ENCODE peak calls at places on chromosomes 12 and 14, in six cellular contexts. F is GM12878, E is GM12891, W is H1, G is K562, P is HepG2. Z is an unnamed sample.

GRCh38 chr12:51823875-51824565 is 24.5 kb downstream of the FIGNL2 start:
- DNase-seq in F (no peak), E (no peak), W (no peak), G (no peak), P (peak), Z (no peak)

GRCh38 chr12:58583956-58584355 is 336.3 kb downstream of the LRIG3 start:
- DNase-seq in F (no peak), E (no peak), W (no peak), G (no peak), P (no peak), Z (no peak)

GRCh38 chr12:77122661-77123060 is 57.3 kb upstream of the E2F7 start:
- DNase-seq in F (no peak), E (no peak), W (no peak), G (no peak), P (no peak), Z (no peak)

GRCh38 chr14:99635116-99635515 is 9.8 kb upstream of the HHIPL1 start:
- DNase-seq in F (no peak), E (no peak), W (no peak), G (no peak), P (no peak), Z (no peak)

GRCh38 chr14:77208266-77208978 is 26.8 kb downstream of the TMEM63C start:
- DNase-seq in F (no peak), E (peak), W (peak), G (peak), P (peak), Z (peak)

GRCh38 chr12:45568808-45569207 is 160.7 kb upstream of the ARID2 start:
- DNase-seq in F (no peak), E (no peak), W (no peak), G (no peak), P (no peak), Z (no peak)

GRCh38 chr12:78179346-78179745 is 348.7 kb downstream of the NAV3 start:
- DNase-seq in F (no peak), E (no peak), W (no peak), G (no peak), P (no peak), Z (no peak)

GRCh38 chr14:55347040-55347439 is 64.6 kb downstream of the ATG14 start:
- DNase-seq in F (no peak), E (no peak), W (no peak), G (no peak), P (no peak), Z (no peak)

GRCh38 chr12:109827080-109827479 is 6.1 kb downstream of the TRPV4 start:
- DNase-seq in F (no peak), E (no peak), W (no peak), G (no peak), P (no peak), Z (no peak)

GRCh38 chr14:23008836-23009235 is 1.1 kb downstream of the C14orf93 start:
- DNase-seq in F (no peak), E (no peak), W (no peak), G (no peak), P (no peak), Z (no peak)

GRCh38 chr14:106766145-106766544 is 1239.8 kb downstream of the TMEM121 start:
- DNase-seq in F (no peak), E (no peak), W (no peak), G (no peak), P (no peak), Z (no peak)

GRCh38 chr12:79844693-79845092 is 90.2 kb downstream of the PPP1R12A start:
- DNase-seq in F (no peak), E (no peak), W (peak), G (peak), P (peak), Z (no peak)

GRCh38 chr14:100836961-100837811 is 11.3 kb downstream of the MEG3 start:
- DNase-seq in F (no peak), E (no peak), W (no peak), G (no peak), P (no peak), Z (no peak)

GRCh38 chr12:12331244-12331771 is 18.7 kb downstream of the MANSC1 start:
- DNase-seq in F (no peak), E (no peak), W (no peak), G (no peak), P (no peak), Z (no peak)

GRCh38 chr14:33611405-33612183 is 339.3 kb downstream of the EGLN3 start:
- DNase-seq in F (no peak), E (no peak), W (no peak), G (no peak), P (no peak), Z (no peak)

GRCh38 chr12:3313655-3314305 is 177.2 kb upstream of the PRMT8 start:
- DNase-seq in F (no peak), E (peak), W (no peak), G (peak), P (peak), Z (no peak)

GRCh38 chr14:58107947-58108552 is 44.0 kb downstream of the ARMH4 start:
- DNase-seq in F (no peak), E (peak), W (no peak), G (peak), P (peak), Z (no peak)

GRCh38 chr12:57118711-57119271 is 7.6 kb upstream of the STAT6 start:
- DNase-seq in F (no peak), E (no peak), W (no peak), G (no peak), P (no peak), Z (no peak)

GRCh38 chr12:27176765-27177164 is 67.3 kb upstream of the STK38L start:
- DNase-seq in F (no peak), E (no peak), W (no peak), G (no peak), P (no peak), Z (no peak)

GRCh38 chr12:31316964-31317363 is 9.0 kb downstream of the SINHCAF start:
- DNase-seq in F (no peak), E (no peak), W (no peak), G (no peak), P (no peak), Z (no peak)

GRCh38 chr14:20247651-20248246 is 8.7 kb downstream of the OR11H4 start:
- DNase-seq in F (no peak), E (no peak), W (no peak), G (peak), P (peak), Z (no peak)

DNA sequence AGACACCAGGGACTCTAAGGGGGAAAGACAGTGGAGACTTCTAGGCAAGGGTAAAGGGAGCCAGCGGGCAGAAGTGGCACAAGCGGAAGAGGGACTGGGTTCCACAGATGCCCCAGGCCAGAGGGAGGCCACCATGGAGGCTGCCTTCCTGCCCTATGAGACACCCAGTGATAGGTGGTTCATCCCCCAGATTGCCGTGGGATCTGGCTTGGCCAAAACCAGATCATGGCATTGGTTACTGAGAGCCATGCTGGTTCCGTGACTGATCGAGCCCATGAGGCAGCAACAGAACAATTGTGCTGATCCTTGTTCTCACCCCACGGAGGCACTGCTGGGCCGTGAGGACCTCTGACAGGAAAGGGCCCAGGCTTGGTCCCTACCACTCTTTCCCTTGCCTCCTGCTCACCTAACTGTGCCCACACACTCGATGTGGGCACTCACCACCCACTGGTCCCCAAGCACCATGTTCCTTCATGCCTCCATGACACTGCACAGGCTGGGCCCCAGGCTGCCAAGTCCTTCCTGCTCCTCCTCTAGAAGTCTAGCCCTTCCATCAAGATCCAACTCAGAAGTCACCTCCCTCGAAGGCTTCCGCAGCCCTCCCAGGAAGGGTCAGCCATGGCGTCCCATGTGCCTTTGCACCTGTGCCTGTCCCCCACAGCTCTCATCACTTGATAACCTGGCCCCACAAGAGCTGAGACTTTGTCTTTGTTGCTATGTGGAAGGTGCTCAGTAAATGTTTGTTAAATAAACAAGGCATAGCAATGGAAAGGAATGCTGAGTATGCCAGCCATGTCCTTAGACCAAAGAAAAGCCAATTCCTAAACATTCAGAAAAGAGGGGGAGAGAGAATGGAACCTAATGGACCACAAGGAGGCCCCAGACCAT is 7.3 kb downstream of the KRT79 start:
- DNase-seq in F (no peak), E (no peak), W (no peak), G (no peak), P (peak), Z (no peak)
- TF ChIP-seq POLR2A in F (no peak), E (no peak), W (no peak), G (no peak), P (no peak), Z (no peak)

DNA sequence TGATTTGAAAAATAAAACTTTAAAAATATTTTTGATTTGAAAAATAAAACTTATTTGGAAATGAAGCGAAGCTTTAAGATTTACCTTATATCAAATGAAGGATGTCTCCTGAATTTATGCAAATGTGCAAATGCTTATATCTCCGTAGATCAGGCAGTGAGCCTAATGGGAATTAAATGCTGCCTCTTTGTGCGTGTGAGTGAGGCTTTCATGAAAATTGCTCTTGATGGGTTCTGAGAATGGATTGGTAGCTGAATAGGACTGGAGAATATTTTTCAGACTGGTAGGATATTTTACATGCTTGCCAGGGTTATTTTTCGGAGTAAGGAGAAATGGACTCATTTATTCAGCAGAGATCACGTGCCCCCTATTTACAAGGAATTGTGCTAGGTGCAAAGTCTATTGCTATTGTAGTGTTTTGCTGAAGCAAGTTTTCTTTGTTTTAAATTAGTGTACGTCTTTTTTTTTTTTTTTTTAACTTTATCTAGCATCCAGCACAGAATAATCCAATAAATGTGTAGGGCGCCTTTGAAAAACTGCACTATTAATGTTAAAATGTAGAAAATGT is 2.4 kb downstream of the VRK1 start:
- DNase-seq in F (no peak), E (no peak), W (no peak), G (no peak), P (peak), Z (no peak)
- TF ChIP-seq POLR2AphosphoS5 in F (no peak), E (no peak), W (no peak), G (no peak), P (no peak), Z (no peak)

GRCh38 chr12:72207094-72207493 is 65.1 kb upstream of the TRHDE start:
- DNase-seq in F (no peak), E (no peak), W (no peak), G (no peak), P (no peak), Z (no peak)
- TF ChIP-seq TAF1 in F (no peak), E (no peak), W (no peak), G (no peak), P (no peak), Z (no peak)

DNA sequence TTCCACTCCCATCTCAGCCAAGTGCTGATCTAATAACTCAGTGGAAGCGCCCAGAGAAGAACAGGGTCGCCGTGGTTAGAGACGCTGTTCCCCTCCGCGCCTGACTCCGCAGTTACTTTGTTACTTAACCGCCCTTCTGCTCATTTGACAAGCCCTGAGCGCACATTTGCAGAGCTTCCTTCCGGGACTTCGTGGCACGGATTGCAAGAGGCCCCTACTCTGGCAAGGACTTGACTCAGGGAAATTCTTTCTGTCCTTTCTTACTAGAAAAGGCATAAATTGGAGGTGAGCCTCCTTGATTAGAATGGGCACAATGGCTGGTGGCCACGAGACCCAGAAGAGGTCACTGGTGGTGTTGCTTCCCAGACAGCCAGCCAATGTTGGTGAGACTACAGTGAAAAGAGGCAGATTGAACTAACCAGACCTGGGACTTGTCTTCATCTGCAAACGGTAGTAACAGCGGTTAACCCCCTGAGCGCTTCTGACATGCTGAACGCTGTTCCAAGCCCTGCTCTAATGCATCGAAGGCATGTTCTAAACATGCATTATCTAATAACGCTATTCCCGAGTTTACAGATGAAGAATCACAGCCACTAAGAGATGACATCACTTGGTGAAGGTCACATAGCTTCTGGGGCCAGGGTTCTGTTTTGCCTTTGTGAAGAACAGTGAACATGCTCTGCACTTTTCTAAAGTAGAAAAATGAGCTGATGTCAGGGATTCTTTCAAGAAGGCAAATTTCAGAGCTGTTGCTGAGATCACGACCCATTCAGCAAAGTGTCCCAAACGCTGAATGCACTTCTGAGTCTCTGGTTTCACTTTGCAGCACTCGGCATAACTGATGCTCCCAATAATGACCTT is 55.8 kb downstream of the FOS start:
- DNase-seq in F (peak), E (peak), W (no peak), G (no peak), P (no peak), Z (peak)
- TF ChIP-seq POLR2A in F (peak), E (no peak), W (no peak), G (no peak), P (no peak), Z (peak)

GRCh38 chr12:92570056-92570753 is 132.6 kb upstream of the PLEKHG7 start:
- DNase-seq in F (peak), E (no peak), W (no peak), G (peak), P (peak), Z (no peak)
- TF ChIP-seq POLR2AphosphoS5 in F (no peak), E (no peak), W (no peak), G (no peak), P (no peak), Z (no peak)

DNA sequence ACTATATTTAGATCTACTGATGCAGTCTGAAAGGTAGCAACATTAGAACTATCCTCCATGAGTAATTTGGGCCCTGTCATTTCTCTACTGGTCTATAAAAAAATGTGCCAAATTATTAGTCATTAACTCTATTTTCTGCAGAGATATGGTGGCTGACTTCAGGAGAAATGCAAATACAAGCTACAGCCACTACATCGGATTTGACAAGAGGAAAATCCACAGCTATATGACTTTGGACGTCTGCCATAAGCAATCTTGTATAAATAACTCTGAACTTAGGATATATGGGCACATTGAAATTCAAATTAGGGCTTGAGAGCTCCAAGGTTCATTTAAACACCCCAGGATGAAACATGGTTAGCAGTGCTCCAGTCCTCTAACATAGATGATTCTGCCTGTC is 983.0 kb upstream of the LRFN5 start:
- DNase-seq in F (no peak), E (no peak), W (no peak), G (no peak), P (no peak), Z (no peak)
- TF ChIP-seq TAF1 in F (no peak), E (no peak), W (no peak), G (no peak), P (no peak), Z (no peak)

GRCh38 chr12:116591608-116592115 is 32.5 kb downstream of the MAP1LC3B2 start:
- DNase-seq in F (no peak), E (no peak), W (no peak), G (no peak), P (no peak), Z (no peak)

GRCh38 chr12:116592731-116593130 is 33.5 kb downstream of the MAP1LC3B2 start:
- DNase-seq in F (no peak), E (no peak), W (no peak), G (no peak), P (no peak), Z (no peak)

GRCh38 chr12:116588390-116589028 is 29.3 kb downstream of the MAP1LC3B2 start:
- DNase-seq in F (no peak), E (no peak), W (no peak), G (no peak), P (no peak), Z (no peak)

GRCh38 chr12:116592116-116592637 is 33.0 kb downstream of the MAP1LC3B2 start:
- DNase-seq in F (no peak), E (no peak), W (no peak), G (no peak), P (no peak), Z (no peak)

GRCh38 chr12:116590561-116590960 is 31.4 kb downstream of the MAP1LC3B2 start:
- DNase-seq in F (no peak), E (no peak), W (no peak), G (no peak), P (peak), Z (no peak)
- TF ChIP-seq POLR2A in F (no peak), E (no peak), W (no peak), G (no peak), P (no peak), Z (no peak)

GRCh38 chr12:6553051-6553868 is 2.6 kb downstream of the IFFO1 start:
- DNase-seq in F (no peak), E (no peak), W (no peak), G (no peak), P (no peak), Z (no peak)
- TF ChIP-seq POLR2AphosphoS5 in F (no peak), E (no peak), W (no peak), G (no peak), P (no peak), Z (no peak)

GRCh38 chr14:68403794-68404522 is 388.9 kb downstream of the ZFP36L1 start:
- DNase-seq in F (no peak), E (no peak), W (no peak), G (no peak), P (no peak), Z (no peak)

GRCh38 chr14:68405959-68406358 is 386.9 kb downstream of the ZFP36L1 start:
- DNase-seq in F (no peak), E (no peak), W (no peak), G (no peak), P (no peak), Z (no peak)

GRCh38 chr14:68403191-68403781 is 389.6 kb downstream of the ZFP36L1 start:
- DNase-seq in F (no peak), E (no peak), W (no peak), G (no peak), P (no peak), Z (no peak)

GRCh38 chr14:68402525-68403101 is 390.3 kb downstream of the ZFP36L1 start:
- DNase-seq in F (no peak), E (no peak), W (no peak), G (no peak), P (no peak), Z (no peak)

GRCh38 chr14:68404652-68405183 is 388.1 kb downstream of the ZFP36L1 start:
- DNase-seq in F (no peak), E (no peak), W (no peak), G (peak), P (no peak), Z (no peak)
- TF ChIP-seq TAF1 in F (no peak), E (no peak), W (no peak), G (no peak), P (no peak), Z (no peak)

GRCh38 chr14:104721704-104722431 is 2.2 kb upstream of the ADSS1 start:
- DNase-seq in F (no peak), E (no peak), W (no peak), G (no peak), P (no peak), Z (no peak)
- TF ChIP-seq POLR2A in F (no peak), E (no peak), W (no peak), G (no peak), P (no peak), Z (no peak)